ENCODE peak calls at places on chromosomes 16 and 17, in ten cellular contexts. One of them, this sample, is unnamed.

GRCh38 chr17:57582881-57583756 is 162.0 kb downstream of the CCDC182 start:
- DNase-seq in endothelial cell of umbilical vein: no peak
- DNase-seq in suprapubic skin: no peak
- DNase-seq in transverse colon: no peak
- DNase-seq in fibroblast of lung: no peak
- DNase-seq in effector memory CD4-positive, alpha-beta T cell: no peak
- DNase-seq in cardiac muscle cell: no peak
- DNase-seq in GM12878: no peak
- DNase-seq in heart right ventricle: no peak
- DNase-seq in uterus: no peak
- DNase-seq in this sample: no peak

GRCh38 chr16:49382916-49383315 is 9.3 kb downstream of the C16orf78 start:
- DNase-seq in endothelial cell of umbilical vein: no peak
- DNase-seq in suprapubic skin: no peak
- DNase-seq in transverse colon: peak; percentile 21
- DNase-seq in fibroblast of lung: no peak
- DNase-seq in effector memory CD4-positive, alpha-beta T cell: no peak
- DNase-seq in cardiac muscle cell: no peak
- DNase-seq in GM12878: no peak
- DNase-seq in heart right ventricle: no peak
- DNase-seq in uterus: no peak
- DNase-seq in this sample: no peak

GRCh38 chr17:1025733-1026598 is 29.0 kb downstream of the TIMM22 start:
- DNase-seq in endothelial cell of umbilical vein: no peak
- DNase-seq in suprapubic skin: no peak
- DNase-seq in transverse colon: no peak
- DNase-seq in fibroblast of lung: no peak
- DNase-seq in effector memory CD4-positive, alpha-beta T cell: no peak
- DNase-seq in cardiac muscle cell: no peak
- DNase-seq in GM12878: no peak
- DNase-seq in heart right ventricle: no peak
- DNase-seq in uterus: no peak
- DNase-seq in this sample: no peak

GRCh38 chr17:32192379-32192778 is 50.1 kb downstream of the RHOT1 start:
- DNase-seq in endothelial cell of umbilical vein: peak; percentile 9
- DNase-seq in suprapubic skin: no peak
- DNase-seq in transverse colon: no peak
- DNase-seq in fibroblast of lung: peak; percentile 58
- DNase-seq in effector memory CD4-positive, alpha-beta T cell: no peak
- DNase-seq in cardiac muscle cell: no peak
- DNase-seq in GM12878: no peak
- DNase-seq in heart right ventricle: no peak
- DNase-seq in uterus: no peak
- DNase-seq in this sample: no peak

GRCh38 chr16:19228057-19228456 is 57.5 kb upstream of the CLEC19A start:
- DNase-seq in endothelial cell of umbilical vein: no peak
- DNase-seq in suprapubic skin: no peak
- DNase-seq in transverse colon: no peak
- DNase-seq in fibroblast of lung: peak; percentile 12
- DNase-seq in effector memory CD4-positive, alpha-beta T cell: no peak
- DNase-seq in cardiac muscle cell: no peak
- DNase-seq in GM12878: no peak
- DNase-seq in heart right ventricle: no peak
- DNase-seq in uterus: no peak
- DNase-seq in this sample: no peak

GRCh38 chr16:30187971-30188561 is 4.7 kb downstream of the CORO1A start:
- DNase-seq in endothelial cell of umbilical vein: no peak
- DNase-seq in suprapubic skin: peak; percentile 69
- DNase-seq in transverse colon: no peak
- DNase-seq in fibroblast of lung: no peak
- DNase-seq in effector memory CD4-positive, alpha-beta T cell: no peak
- DNase-seq in cardiac muscle cell: no peak
- DNase-seq in GM12878: no peak
- DNase-seq in heart right ventricle: peak; percentile 8
- DNase-seq in uterus: no peak
- DNase-seq in this sample: no peak

GRCh38 chr17:633641-634091 is 81.0 kb downstream of the VPS53 start:
- DNase-seq in endothelial cell of umbilical vein: peak; percentile 78
- DNase-seq in suprapubic skin: no peak
- DNase-seq in transverse colon: no peak
- DNase-seq in fibroblast of lung: peak; percentile 91
- DNase-seq in effector memory CD4-positive, alpha-beta T cell: no peak
- DNase-seq in cardiac muscle cell: no peak
- DNase-seq in GM12878: no peak
- DNase-seq in heart right ventricle: peak; percentile 22
- DNase-seq in uterus: peak; percentile 39
- DNase-seq in this sample: no peak

GRCh38 chr17:78651551-78651950 is 74.4 kb upstream of the DNAH17 start:
- DNase-seq in endothelial cell of umbilical vein: no peak
- DNase-seq in suprapubic skin: no peak
- DNase-seq in transverse colon: no peak
- DNase-seq in fibroblast of lung: peak; percentile 17
- DNase-seq in effector memory CD4-positive, alpha-beta T cell: no peak
- DNase-seq in cardiac muscle cell: no peak
- DNase-seq in GM12878: no peak
- DNase-seq in heart right ventricle: no peak
- DNase-seq in uterus: no peak
- DNase-seq in this sample: no peak

GRCh38 chr17:9101356-9101755 is 80.0 kb downstream of the NTN1 start:
- DNase-seq in endothelial cell of umbilical vein: no peak
- DNase-seq in suprapubic skin: no peak
- DNase-seq in transverse colon: no peak
- DNase-seq in fibroblast of lung: no peak
- DNase-seq in effector memory CD4-positive, alpha-beta T cell: no peak
- DNase-seq in cardiac muscle cell: no peak
- DNase-seq in GM12878: no peak
- DNase-seq in heart right ventricle: no peak
- DNase-seq in uterus: no peak
- DNase-seq in this sample: no peak

GRCh38 chr16:23182675-23183485 is at the start of gene SCNN1G:
- DNase-seq in endothelial cell of umbilical vein: no peak
- DNase-seq in suprapubic skin: no peak
- DNase-seq in transverse colon: peak; percentile 45
- DNase-seq in fibroblast of lung: peak; percentile 5
- DNase-seq in effector memory CD4-positive, alpha-beta T cell: no peak
- DNase-seq in cardiac muscle cell: peak; percentile 39
- DNase-seq in GM12878: no peak
- DNase-seq in heart right ventricle: no peak
- DNase-seq in uterus: peak; percentile 12
- DNase-seq in this sample: no peak

GRCh38 chr16:997440-998051 is 16.0 kb downstream of the SOX8 start:
- DNase-seq in endothelial cell of umbilical vein: peak; percentile 68
- DNase-seq in suprapubic skin: no peak
- DNase-seq in transverse colon: peak; percentile 26
- DNase-seq in fibroblast of lung: peak; percentile 48
- DNase-seq in effector memory CD4-positive, alpha-beta T cell: peak; percentile 38
- DNase-seq in cardiac muscle cell: peak; percentile 38
- DNase-seq in GM12878: no peak
- DNase-seq in heart right ventricle: peak; percentile 60
- DNase-seq in uterus: no peak
- DNase-seq in this sample: no peak

GRCh38 chr16:85998868-85999729 is 100.1 kb downstream of the IRF8 start:
- DNase-seq in endothelial cell of umbilical vein: no peak
- DNase-seq in suprapubic skin: peak; percentile 18
- DNase-seq in transverse colon: no peak
- DNase-seq in fibroblast of lung: no peak
- DNase-seq in effector memory CD4-positive, alpha-beta T cell: no peak
- DNase-seq in cardiac muscle cell: no peak
- DNase-seq in GM12878: no peak
- DNase-seq in heart right ventricle: no peak
- DNase-seq in uterus: no peak
- DNase-seq in this sample: no peak

DNA sequence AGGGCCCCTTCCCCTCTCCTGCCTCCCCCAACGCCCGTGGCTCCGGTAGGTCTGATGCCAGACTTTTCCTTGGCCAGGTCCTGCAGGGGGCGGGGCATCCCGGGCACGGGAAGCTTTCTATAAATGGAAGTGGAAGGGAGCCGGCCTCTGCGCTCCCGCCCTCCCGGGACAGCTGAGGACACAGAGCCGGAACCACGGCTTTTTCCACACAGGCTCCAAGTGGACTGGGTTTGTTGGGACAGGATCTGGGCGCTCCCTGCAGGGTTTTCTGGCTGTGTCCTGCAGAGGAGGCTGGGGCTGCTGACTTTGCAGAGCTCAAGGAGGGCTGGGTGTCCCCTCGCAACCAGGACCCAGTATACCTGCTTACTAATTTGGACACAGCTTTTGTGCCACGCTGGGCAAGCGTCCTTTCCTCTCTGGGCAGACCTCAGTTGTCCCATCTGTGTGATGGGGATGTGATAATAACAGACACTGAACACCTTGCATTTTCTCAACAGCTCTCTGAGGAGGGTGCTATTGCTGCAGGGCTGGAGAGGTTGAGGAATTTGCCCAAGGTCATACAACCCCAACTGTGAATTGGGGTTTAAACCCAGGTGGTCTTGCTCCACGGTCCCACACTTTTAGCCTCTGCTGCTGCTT is 1.8 kb downstream of the TNS4 start:
- DNase-seq in endothelial cell of umbilical vein: peak; percentile 58
- DNase-seq in suprapubic skin: peak; percentile 93
- DNase-seq in transverse colon: peak; percentile 92
- DNase-seq in fibroblast of lung: peak; percentile 66
- DNase-seq in effector memory CD4-positive, alpha-beta T cell: no peak
- DNase-seq in cardiac muscle cell: peak; percentile 90
- DNase-seq in GM12878: no peak
- DNase-seq in heart right ventricle: peak; percentile 90
- DNase-seq in uterus: peak; percentile 90
- DNase-seq in this sample: no peak
- H3K27ac ChIP-seq in endothelial cell of umbilical vein: no peak overlapping the region
- H3K27ac ChIP-seq in suprapubic skin: peak overlapping the region; percentile 91
- H3K27ac ChIP-seq in transverse colon: peak overlapping the region; percentile 86
- H3K27ac ChIP-seq in fibroblast of lung: no peak overlapping the region
- H3K27ac ChIP-seq in effector memory CD4-positive, alpha-beta T cell: no peak overlapping the region
- H3K27ac ChIP-seq in cardiac muscle cell: peak overlapping the region; percentile 87
- H3K27ac ChIP-seq in GM12878: no peak overlapping the region
- H3K27ac ChIP-seq in heart right ventricle: no peak overlapping the region
- H3K27ac ChIP-seq in uterus: peak overlapping the region; percentile 68
- H3K27ac ChIP-seq in this sample: no peak overlapping the region

GRCh38 chr17:41537614-41537954 is 9.5 kb upstream of the KRT19 start:
- DNase-seq in endothelial cell of umbilical vein: no peak
- DNase-seq in suprapubic skin: no peak
- DNase-seq in transverse colon: no peak
- DNase-seq in fibroblast of lung: no peak
- DNase-seq in effector memory CD4-positive, alpha-beta T cell: no peak
- DNase-seq in cardiac muscle cell: no peak
- DNase-seq in GM12878: no peak
- DNase-seq in heart right ventricle: no peak
- DNase-seq in uterus: no peak
- DNase-seq in this sample: no peak

GRCh38 chr17:41537990-41538389 is 9.9 kb upstream of the KRT19 start:
- DNase-seq in endothelial cell of umbilical vein: no peak
- DNase-seq in suprapubic skin: no peak
- DNase-seq in transverse colon: no peak
- DNase-seq in fibroblast of lung: no peak
- DNase-seq in effector memory CD4-positive, alpha-beta T cell: no peak
- DNase-seq in cardiac muscle cell: no peak
- DNase-seq in GM12878: no peak
- DNase-seq in heart right ventricle: no peak
- DNase-seq in uterus: no peak
- DNase-seq in this sample: no peak

GRCh38 chr17:41538565-41538991 is 10.5 kb upstream of the KRT19 start:
- DNase-seq in endothelial cell of umbilical vein: no peak
- DNase-seq in suprapubic skin: no peak
- DNase-seq in transverse colon: no peak
- DNase-seq in fibroblast of lung: peak; percentile 63
- DNase-seq in effector memory CD4-positive, alpha-beta T cell: no peak
- DNase-seq in cardiac muscle cell: no peak
- DNase-seq in GM12878: no peak
- DNase-seq in heart right ventricle: no peak
- DNase-seq in uterus: no peak
- DNase-seq in this sample: no peak

GRCh38 chr17:41535764-41536481 is 7.8 kb upstream of the KRT19 start:
- DNase-seq in endothelial cell of umbilical vein: no peak
- DNase-seq in suprapubic skin: no peak
- DNase-seq in transverse colon: peak; percentile 62
- DNase-seq in fibroblast of lung: no peak
- DNase-seq in effector memory CD4-positive, alpha-beta T cell: no peak
- DNase-seq in cardiac muscle cell: no peak
- DNase-seq in GM12878: no peak
- DNase-seq in heart right ventricle: no peak
- DNase-seq in uterus: no peak
- DNase-seq in this sample: no peak

GRCh38 chr17:41536741-41537613 is 8.9 kb upstream of the KRT19 start:
- DNase-seq in endothelial cell of umbilical vein: no peak
- DNase-seq in suprapubic skin: no peak
- DNase-seq in transverse colon: no peak
- DNase-seq in fibroblast of lung: no peak
- DNase-seq in effector memory CD4-positive, alpha-beta T cell: no peak
- DNase-seq in cardiac muscle cell: no peak
- DNase-seq in GM12878: no peak
- DNase-seq in heart right ventricle: no peak
- DNase-seq in uterus: no peak
- DNase-seq in this sample: no peak
- H3K4me3 ChIP-seq in endothelial cell of umbilical vein: no peak overlapping the region
- H3K4me3 ChIP-seq in suprapubic skin: no peak overlapping the region
- H3K4me3 ChIP-seq in transverse colon: no peak overlapping the region
- H3K4me3 ChIP-seq in fibroblast of lung: no peak overlapping the region
- H3K4me3 ChIP-seq in effector memory CD4-positive, alpha-beta T cell: no peak overlapping the region
- H3K4me3 ChIP-seq in cardiac muscle cell: no peak overlapping the region
- H3K4me3 ChIP-seq in GM12878: no peak overlapping the region
- H3K4me3 ChIP-seq in heart right ventricle: no peak overlapping the region
- H3K4me3 ChIP-seq in uterus: no peak overlapping the region
- H3K4me3 ChIP-seq in this sample: no peak overlapping the region

DNA sequence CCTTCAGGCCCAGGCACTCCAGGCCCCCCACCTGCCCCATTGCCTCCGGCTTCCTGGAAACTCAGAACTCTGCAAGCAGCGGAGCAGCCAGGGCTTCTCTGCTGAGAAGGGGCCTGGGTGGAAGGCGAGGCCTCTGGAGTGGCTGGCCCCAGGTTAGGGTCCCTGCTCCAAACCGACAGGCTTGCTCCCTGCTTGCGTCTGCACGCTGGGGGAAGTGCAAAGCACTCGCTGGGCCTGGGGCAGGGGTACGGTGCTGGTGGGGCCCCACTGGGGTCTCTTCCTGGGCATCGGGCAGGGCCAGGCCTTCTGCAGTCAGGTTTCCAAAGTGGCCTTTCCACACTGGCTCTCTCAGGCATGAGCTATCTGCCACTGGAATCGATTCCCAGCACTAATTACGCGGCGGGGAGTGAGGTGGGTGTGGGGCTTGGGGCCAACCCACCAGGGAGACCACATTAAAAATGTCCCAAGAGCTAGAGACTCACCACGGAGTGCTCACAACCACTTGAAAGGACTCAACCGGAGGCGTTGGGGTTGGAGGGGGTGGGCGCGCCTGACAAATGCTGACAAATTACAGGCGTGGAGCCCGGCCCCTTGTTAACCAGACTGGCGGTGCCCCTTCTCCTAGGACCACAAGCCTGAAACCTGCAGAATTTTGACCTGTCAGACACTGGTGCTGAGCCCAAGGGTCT is 17.9 kb downstream of the FAM83G start:
- DNase-seq in endothelial cell of umbilical vein: no peak
- DNase-seq in suprapubic skin: no peak
- DNase-seq in transverse colon: no peak
- DNase-seq in fibroblast of lung: no peak
- DNase-seq in effector memory CD4-positive, alpha-beta T cell: no peak
- DNase-seq in cardiac muscle cell: no peak
- DNase-seq in GM12878: no peak
- DNase-seq in heart right ventricle: no peak
- DNase-seq in uterus: no peak
- DNase-seq in this sample: no peak
- H3K27ac ChIP-seq in endothelial cell of umbilical vein: no peak overlapping the region
- H3K27ac ChIP-seq in suprapubic skin: no peak overlapping the region
- H3K27ac ChIP-seq in transverse colon: no peak overlapping the region
- H3K27ac ChIP-seq in fibroblast of lung: no peak overlapping the region
- H3K27ac ChIP-seq in effector memory CD4-positive, alpha-beta T cell: no peak overlapping the region
- H3K27ac ChIP-seq in cardiac muscle cell: peak overlapping the region; percentile 36
- H3K27ac ChIP-seq in GM12878: no peak overlapping the region
- H3K27ac ChIP-seq in heart right ventricle: no peak overlapping the region
- H3K27ac ChIP-seq in uterus: no peak overlapping the region
- H3K27ac ChIP-seq in this sample: no peak overlapping the region

GRCh38 chr17:2874211-2874686 is 78.0 kb downstream of the RAP1GAP2 start:
- DNase-seq in endothelial cell of umbilical vein: no peak
- DNase-seq in suprapubic skin: no peak
- DNase-seq in transverse colon: no peak
- DNase-seq in fibroblast of lung: no peak
- DNase-seq in effector memory CD4-positive, alpha-beta T cell: no peak
- DNase-seq in cardiac muscle cell: peak; percentile 32
- DNase-seq in GM12878: no peak
- DNase-seq in heart right ventricle: no peak
- DNase-seq in uterus: no peak
- DNase-seq in this sample: no peak
- H3K4me3 ChIP-seq in endothelial cell of umbilical vein: no peak overlapping the region
- H3K4me3 ChIP-seq in suprapubic skin: no peak overlapping the region
- H3K4me3 ChIP-seq in transverse colon: no peak overlapping the region
- H3K4me3 ChIP-seq in fibroblast of lung: no peak overlapping the region
- H3K4me3 ChIP-seq in effector memory CD4-positive, alpha-beta T cell: no peak overlapping the region
- H3K4me3 ChIP-seq in cardiac muscle cell: no peak overlapping the region
- H3K4me3 ChIP-seq in GM12878: no peak overlapping the region
- H3K4me3 ChIP-seq in heart right ventricle: no peak overlapping the region
- H3K4me3 ChIP-seq in uterus: no peak overlapping the region
- H3K4me3 ChIP-seq in this sample: no peak overlapping the region